ENCODE peak calls at places on chromosomes 4 and X, in six cellular contexts. X, F, A, J, R and I are unnamed samples.

GRCh38 chr4:138659640-138660325 is 355.8 kb upstream of the NOCT start:
- DNase-seq in X (no peak), F (no peak), A (no peak), J (no peak), R (no peak), I (no peak)

GRCh38 chrX:132612990-132613564 is 124.2 kb upstream of the MBNL3 start:
- DNase-seq in X (no peak), F (no peak), A (peak), J (no peak), R (peak), I (peak)

GRCh38 chr4:139099366-139099982 is 77.5 kb downstream of the ELF2 start:
- DNase-seq in X (peak), F (peak), A (peak), J (peak), R (peak), I (peak)

GRCh38 chr4:22514431-22514830 is 1.4 kb downstream of the ADGRA3 start:
- DNase-seq in X (no peak), F (no peak), A (no peak), J (no peak), R (no peak), I (no peak)

GRCh38 chrX:41391606-41392005 is 55.5 kb upstream of the NYX start:
- DNase-seq in X (no peak), F (no peak), A (no peak), J (no peak), R (peak), I (no peak)

GRCh38 chrX:139907078-139907477 is 25.8 kb downstream of the ATP11C start:
- DNase-seq in X (no peak), F (no peak), A (no peak), J (no peak), R (no peak), I (no peak)

GRCh38 chr4:43274376-43274775 is 381.9 kb downstream of the GRXCR1 start:
- DNase-seq in X (no peak), F (no peak), A (no peak), J (no peak), R (no peak), I (no peak)

GRCh38 chr4:3836041-3836801 is 70.0 kb downstream of the ADRA2C start:
- DNase-seq in X (no peak), F (no peak), A (no peak), J (no peak), R (no peak), I (no peak)

GRCh38 chr4:89906787-89907521 is 12.3 kb downstream of the MMRN1 start:
- DNase-seq in X (no peak), F (no peak), A (no peak), J (no peak), R (no peak), I (no peak)

GRCh38 chrX:40147399-40148188 is 49.8 kb upstream of the BCOR start:
- DNase-seq in X (no peak), F (no peak), A (no peak), J (no peak), R (no peak), I (peak)

GRCh38 chr4:110823251-110823650 is 200.4 kb upstream of the PITX2 start:
- DNase-seq in X (no peak), F (no peak), A (no peak), J (no peak), R (no peak), I (no peak)

GRCh38 chr4:19002170-19002569 is 980.6 kb upstream of the LCORL start:
- DNase-seq in X (no peak), F (no peak), A (no peak), J (no peak), R (no peak), I (no peak)

GRCh38 chr4:141158219-141158618 is 24.9 kb upstream of the RNF150 start:
- DNase-seq in X (peak), F (no peak), A (no peak), J (no peak), R (no peak), I (peak)

GRCh38 chrX:153922932-153923857 is 2.9 kb downstream of the ARHGAP4 start:
- DNase-seq in X (no peak), F (no peak), A (peak), J (peak), R (peak), I (peak)

GRCh38 chrX:130171446-130172126 is at the start of gene RAB33A:
- DNase-seq in X (no peak), F (no peak), A (peak), J (no peak), R (peak), I (peak)

GRCh38 chr4:16897991-16898827 is at the start of gene LDB2:
- DNase-seq in X (peak), F (no peak), A (peak), J (peak), R (peak), I (no peak)

GRCh38 chrX:68417651-68418050 is 15.6 kb downstream of the OPHN1 start:
- DNase-seq in X (no peak), F (no peak), A (no peak), J (no peak), R (no peak), I (no peak)

GRCh38 chrX:103565197-103565596 is 20.1 kb upstream of the TCEAL4 start:
- DNase-seq in X (no peak), F (no peak), A (no peak), J (no peak), R (no peak), I (no peak)

GRCh38 chr4:120809518-120809917 is 113.0 kb downstream of the PRDM5 start:
- DNase-seq in X (no peak), F (no peak), A (no peak), J (no peak), R (no peak), I (no peak)

GRCh38 chr4:140849526-140849925 is 93.3 kb upstream of the TBC1D9 start:
- DNase-seq in X (no peak), F (no peak), A (no peak), J (no peak), R (no peak), I (no peak)

GRCh38 chr4:70711599-70711998 is 10.2 kb upstream of the RUFY3 start:
- DNase-seq in X (no peak), F (no peak), A (no peak), J (no peak), R (no peak), I (no peak)

GRCh38 chr4:95585016-95585695 is 36.4 kb upstream of the UNC5C start:
- DNase-seq in X (no peak), F (no peak), A (no peak), J (no peak), R (no peak), I (no peak)

DNA sequence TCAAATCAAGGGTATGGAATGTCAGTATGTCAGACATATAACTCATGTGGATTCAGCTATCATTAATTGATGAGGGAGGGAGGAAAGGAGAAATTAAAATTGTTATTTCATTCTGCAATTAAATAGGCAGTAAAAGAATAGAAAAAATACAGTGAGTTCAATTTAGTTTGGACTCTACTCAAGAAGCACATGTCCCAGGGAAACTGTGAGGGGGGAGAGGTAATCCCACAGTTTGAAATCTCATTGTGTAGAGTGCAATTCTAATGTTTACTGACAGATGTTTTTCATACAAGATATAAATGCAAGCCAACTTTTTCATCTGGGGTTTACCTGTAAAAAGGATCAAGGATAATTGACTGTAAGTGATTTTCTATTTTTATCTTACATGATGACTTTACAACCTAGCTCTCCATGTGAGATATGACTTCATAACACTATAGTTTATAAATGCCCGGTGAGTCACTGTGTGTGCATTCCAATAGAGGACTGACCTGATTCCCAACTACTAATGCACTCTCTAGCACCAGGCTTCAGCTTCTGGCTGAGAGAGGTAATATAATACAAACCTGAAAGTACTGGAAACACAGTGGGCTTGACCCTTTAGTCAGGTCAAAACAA is 35.2 kb upstream of the SCD5 start:
- DNase-seq in X (peak), F (no peak), A (no peak), J (no peak), R (peak), I (no peak)
- TF ChIP-seq CTCF in X (peak), F (no peak), A (no peak), J (no peak), R (no peak), I (no peak)

DNA sequence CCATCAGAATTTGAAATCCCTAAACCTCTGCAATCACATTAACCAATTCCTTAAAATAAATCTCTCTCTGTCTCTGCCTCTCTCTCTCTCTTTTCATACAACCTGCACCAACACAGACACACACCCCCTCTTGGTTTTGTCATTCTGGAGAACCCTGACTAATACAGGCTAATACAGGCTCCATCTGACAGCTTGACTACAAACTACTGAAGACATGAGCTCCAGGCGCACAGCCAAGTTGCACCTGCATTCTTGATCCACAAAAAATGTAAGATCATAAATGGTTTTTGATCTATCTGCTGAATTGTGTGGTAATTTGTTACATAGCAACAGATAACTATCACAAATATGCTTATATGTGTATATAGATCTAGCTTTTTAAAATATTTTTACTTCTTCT is 2414.2 kb downstream of the PCDH7 start:
- DNase-seq in X (no peak), F (no peak), A (no peak), J (no peak), R (no peak), I (no peak)
- TF ChIP-seq CTCF in X (no peak), F (no peak), A (no peak), J (no peak), R (no peak), I (no peak)

GRCh38 chr4:103137446-103137827 is 37.8 kb upstream of the BDH2 start:
- DNase-seq in X (no peak), F (no peak), A (no peak), J (no peak), R (no peak), I (no peak)

DNA sequence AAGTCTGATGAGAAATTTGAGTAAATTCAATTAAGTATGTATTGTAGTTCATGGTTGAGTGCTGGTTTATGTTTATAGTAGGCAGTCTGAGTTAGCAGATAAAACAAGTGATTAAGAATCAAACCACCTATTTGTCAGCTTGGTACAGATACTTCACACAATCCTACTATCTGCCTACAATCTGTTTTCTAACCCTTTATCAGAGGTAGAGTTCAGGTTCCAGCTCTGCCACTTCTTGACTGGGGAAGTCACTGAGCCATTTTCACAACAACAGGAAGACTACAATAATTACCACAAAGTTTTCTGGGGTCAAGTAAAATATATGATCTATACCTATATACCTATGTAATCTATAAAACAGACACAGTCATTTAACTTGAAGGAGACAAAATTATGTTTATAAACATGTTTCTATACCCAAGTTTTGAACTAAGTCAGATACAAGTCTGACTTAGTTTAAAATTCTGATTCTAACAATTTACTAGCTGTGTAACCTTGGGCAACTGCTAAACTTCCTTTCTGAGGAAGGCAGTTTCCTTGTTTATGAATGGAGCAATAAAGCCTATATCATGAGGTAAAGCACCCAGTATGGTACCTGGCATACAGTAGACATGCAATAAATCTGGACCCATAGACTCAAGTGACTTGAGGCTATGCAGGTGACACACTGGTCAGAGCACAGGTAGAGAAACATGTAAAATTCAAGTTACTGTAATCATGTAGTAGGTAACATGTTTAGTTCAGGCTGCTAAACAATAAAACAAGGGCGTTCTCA is 37.2 kb upstream of the BDH2 start:
- DNase-seq in X (no peak), F (no peak), A (no peak), J (no peak), R (no peak), I (no peak)
- TF ChIP-seq CTCF in X (no peak), F (no peak), A (no peak), J (no peak), R (no peak), I (no peak)

DNA sequence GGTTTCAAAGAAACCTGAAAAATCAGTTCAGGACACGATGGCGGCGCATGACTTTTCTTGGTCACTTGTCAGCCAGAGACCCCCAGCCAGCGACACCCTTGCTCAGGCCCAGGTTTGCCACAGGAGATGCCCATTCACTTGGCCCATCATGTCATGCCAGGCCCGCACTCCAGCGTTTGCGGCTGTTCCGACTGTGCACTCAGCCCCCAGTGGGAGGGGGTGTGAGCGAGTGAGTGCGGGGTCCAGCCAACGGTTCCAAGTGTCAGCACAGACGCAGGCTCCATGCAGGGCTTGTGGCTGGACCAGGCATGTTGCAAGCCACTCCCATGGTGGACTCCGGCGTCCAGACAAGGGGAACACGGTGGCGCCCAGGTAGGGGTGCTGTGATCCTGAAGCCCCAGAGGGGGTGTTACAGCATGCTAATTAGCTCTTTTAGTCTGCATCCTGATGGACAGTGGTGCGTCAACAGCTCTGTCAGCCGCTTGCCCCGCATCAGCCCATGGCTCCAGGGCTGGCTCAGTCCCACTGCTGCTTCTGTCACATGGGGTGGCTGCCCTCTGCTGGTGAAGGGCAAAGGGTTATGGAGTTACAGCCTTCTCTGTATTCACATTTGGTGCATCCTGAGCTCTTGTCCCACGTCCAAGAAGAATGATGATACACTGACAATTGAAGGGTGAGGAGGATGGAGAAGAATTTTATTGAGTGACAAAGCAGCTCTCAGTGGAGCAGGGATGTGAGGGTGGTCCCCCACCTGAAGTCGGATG is 3.7 kb upstream of the MAEA start:
- DNase-seq in X (no peak), F (no peak), A (no peak), J (no peak), R (no peak), I (peak)
- TF ChIP-seq CTCF in X (peak), F (peak), A (no peak), J (no peak), R (no peak), I (peak)